ENCODE peak calls at places on chromosomes 6 and 20, in five cellular contexts. One of them, this sample, is unnamed.

GRCh38 chr20:53595018-53595378 is 1.4 kb upstream of the ZNF217 start:
- DNase-seq in GM12878: no peak
- DNase-seq in K562: no peak
- DNase-seq in HCT116: no peak
- DNase-seq in H1: no peak
- DNase-seq in this sample: no peak

GRCh38 chr6:63049216-63049615 is 162.1 kb upstream of the FKBP1C start:
- DNase-seq in GM12878: no peak
- DNase-seq in HCT116: no peak
- DNase-seq in K562: no peak
- DNase-seq in H1: no peak
- DNase-seq in this sample: no peak

GRCh38 chr6:30443657-30444450 is 45.5 kb upstream of the HLA-E start:
- DNase-seq in HCT116: no peak
- DNase-seq in GM12878: no peak
- DNase-seq in H1: no peak
- DNase-seq in K562: no peak
- DNase-seq in this sample: no peak

GRCh38 chr6:121430514-121431460 is 4.7 kb upstream of the GJA1 start:
- DNase-seq in GM12878: no peak
- DNase-seq in H1: no peak
- DNase-seq in HCT116: peak; percentile 29
- DNase-seq in K562: no peak
- DNase-seq in this sample: peak; percentile 62

GRCh38 chr20:59291740-59292139 is 8.7 kb upstream of the EDN3 start:
- DNase-seq in HCT116: no peak
- DNase-seq in H1: no peak
- DNase-seq in GM12878: no peak
- DNase-seq in K562: no peak
- DNase-seq in this sample: no peak

GRCh38 chr6:30490031-30490876 is 945 bp downstream of the HLA-E start:
- DNase-seq in K562: peak; percentile 84
- DNase-seq in H1: peak; percentile 80
- DNase-seq in GM12878: peak; percentile 31
- DNase-seq in HCT116: no peak
- DNase-seq in this sample: no peak

GRCh38 chr20:63100926-63101699 is 94.3 kb upstream of the BHLHE23 start:
- DNase-seq in H1: peak; percentile 42
- DNase-seq in HCT116: no peak
- DNase-seq in K562: no peak
- DNase-seq in GM12878: no peak
- DNase-seq in this sample: no peak

GRCh38 chr6:113857565-113858066 is 471 bp downstream of the MARCKS start:
- DNase-seq in H1: peak; percentile 53
- DNase-seq in K562: peak; percentile 10
- DNase-seq in HCT116: no peak
- DNase-seq in GM12878: no peak
- DNase-seq in this sample: no peak

GRCh38 chr20:53579581-53580375 is 13.9 kb downstream of the ZNF217 start:
- DNase-seq in K562: peak; percentile 22
- DNase-seq in HCT116: no peak
- DNase-seq in GM12878: no peak
- DNase-seq in H1: no peak
- DNase-seq in this sample: peak; percentile 99

GRCh38 chr20:34615477-34615876 is 57.0 kb downstream of the MAP1LC3A start:
- DNase-seq in HCT116: no peak
- DNase-seq in GM12878: no peak
- DNase-seq in H1: peak; percentile 2
- DNase-seq in K562: no peak
- DNase-seq in this sample: peak; percentile 36

GRCh38 chr6:157867155-157867559 is 44.1 kb downstream of the SNX9 start:
- DNase-seq in GM12878: no peak
- DNase-seq in H1: no peak
- DNase-seq in HCT116: no peak
- DNase-seq in K562: peak; percentile 67
- DNase-seq in this sample: no peak

GRCh38 chr20:13648291-13648690 is 9.6 kb upstream of the TASP1 start:
- DNase-seq in GM12878: no peak
- DNase-seq in H1: no peak
- DNase-seq in K562: no peak
- DNase-seq in HCT116: no peak
- DNase-seq in this sample: no peak

GRCh38 chr20:13638496-13639477 is at the start of gene TASP1:
- DNase-seq in K562: peak; percentile 94
- DNase-seq in GM12878: peak; percentile 84
- DNase-seq in H1: peak; percentile 96
- DNase-seq in HCT116: peak; percentile 97
- DNase-seq in this sample: peak; percentile 98

GRCh38 chr20:13649548-13649947 is 10.8 kb upstream of the TASP1 start:
- DNase-seq in K562: no peak
- DNase-seq in HCT116: no peak
- DNase-seq in GM12878: no peak
- DNase-seq in H1: peak; percentile 51
- DNase-seq in this sample: no peak

GRCh38 chr20:13648872-13649271 is 10.1 kb upstream of the TASP1 start:
- DNase-seq in K562: no peak
- DNase-seq in HCT116: no peak
- DNase-seq in GM12878: no peak
- DNase-seq in H1: no peak
- DNase-seq in this sample: no peak

DNA sequence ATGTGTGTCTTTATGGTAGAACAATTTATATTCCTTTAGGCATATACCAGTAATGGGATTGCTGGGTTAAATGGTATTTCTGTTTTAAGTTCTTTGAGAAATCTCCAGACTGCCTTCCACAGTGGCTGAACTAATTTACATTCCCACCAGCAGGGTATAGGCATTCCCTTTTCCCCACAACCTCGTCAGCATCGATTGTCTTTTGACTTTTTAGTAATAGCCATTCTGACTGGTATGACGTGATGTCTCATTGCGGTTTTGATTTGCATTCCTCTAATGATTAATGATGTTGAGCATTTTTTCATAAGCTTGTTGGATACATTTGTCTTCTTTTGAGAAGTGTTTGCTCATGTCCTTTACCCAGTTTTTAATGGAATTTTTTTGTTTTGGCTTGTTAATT is 5.3 kb upstream of the TASP1 start:
- DNase-seq in H1: no peak
- DNase-seq in GM12878: no peak
- DNase-seq in HCT116: no peak
- DNase-seq in K562: no peak
- DNase-seq in this sample: no peak
- TF ChIP-seq SRF in H1: no peak
- TF ChIP-seq SRF in GM12878: no peak
- TF ChIP-seq SRF in HCT116: no peak
- TF ChIP-seq SRF in K562: no peak
- TF ChIP-seq SRF in this sample: no peak

DNA sequence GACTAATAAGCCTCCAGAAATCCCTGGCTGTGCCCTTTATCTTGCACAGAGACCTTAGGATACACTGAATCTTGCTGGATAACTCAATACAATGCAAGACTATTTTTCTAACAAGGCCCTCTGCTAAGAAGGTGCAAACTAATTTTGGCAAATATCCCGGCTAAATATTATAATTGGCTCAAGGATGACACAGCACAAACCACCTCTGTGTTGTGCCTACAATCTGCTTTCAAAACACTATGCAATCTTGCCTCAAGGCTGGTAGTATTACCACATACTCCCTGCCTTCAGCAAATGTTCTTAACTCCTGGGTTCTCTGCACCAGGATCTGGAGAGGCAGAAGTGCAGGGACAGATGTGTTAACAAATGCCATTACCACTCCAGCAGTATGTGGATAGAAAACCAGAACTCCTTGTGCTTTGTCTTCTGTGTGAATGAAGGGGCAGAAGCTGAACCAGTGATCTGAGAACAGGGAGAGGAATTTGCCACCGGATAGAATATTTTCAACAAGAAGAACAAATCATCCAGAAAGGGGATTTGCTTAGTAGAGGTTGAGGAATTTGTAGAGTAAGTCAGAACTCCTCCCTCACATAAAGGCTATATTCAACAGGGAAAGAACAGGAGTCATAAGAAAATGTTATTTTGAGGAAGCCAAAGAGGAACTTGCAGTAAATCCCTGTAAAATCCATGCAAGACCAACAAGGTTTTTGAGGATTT is 74.1 kb upstream of the SLC4A11 start:
- DNase-seq in HCT116: no peak
- DNase-seq in K562: no peak
- DNase-seq in H1: no peak
- DNase-seq in GM12878: no peak
- DNase-seq in this sample: peak; percentile 52
- H3K27ac ChIP-seq in HCT116: no peak overlapping the region
- H3K27ac ChIP-seq in K562: no peak overlapping the region
- H3K27ac ChIP-seq in H1: no peak overlapping the region
- H3K27ac ChIP-seq in GM12878: no peak overlapping the region
- H3K27ac ChIP-seq in this sample: peak overlapping the region; percentile 32

DNA sequence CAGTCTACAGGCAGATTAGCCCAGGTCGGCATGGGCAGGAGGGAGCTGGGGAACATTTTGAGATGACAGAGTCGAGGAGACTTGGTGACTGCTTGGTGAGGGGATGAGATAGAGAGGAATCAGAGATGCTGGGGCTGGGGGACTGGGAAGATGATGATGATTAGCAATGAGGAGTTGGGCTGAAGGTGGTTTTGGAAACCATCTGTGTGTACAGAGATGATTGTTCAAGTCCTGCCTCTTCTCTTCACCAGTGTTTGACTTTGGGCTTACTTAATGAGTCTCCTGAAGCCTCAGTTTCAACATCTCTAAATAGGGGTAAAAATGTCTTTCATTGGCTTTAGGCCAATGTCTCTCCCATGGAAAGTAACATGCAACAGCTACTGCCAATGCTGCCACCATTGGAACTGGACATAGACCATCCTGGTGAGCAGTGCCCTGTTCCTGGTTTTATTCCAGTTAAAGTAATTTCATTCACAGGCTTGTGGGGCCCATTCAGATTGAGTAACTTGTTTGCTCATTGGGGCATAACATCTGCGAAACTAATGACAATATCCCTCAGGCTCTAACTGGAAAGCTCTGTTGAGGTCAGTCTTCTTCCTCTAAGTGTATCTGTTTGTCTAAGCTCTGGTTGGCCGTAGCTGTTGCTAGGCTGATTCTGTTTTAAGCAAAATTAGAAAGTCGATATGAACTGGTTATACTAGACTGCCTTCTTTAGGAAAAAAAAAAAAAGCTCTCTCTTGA is 99.1 kb downstream of the ARMC2 start:
- DNase-seq in GM12878: no peak
- DNase-seq in H1: no peak
- DNase-seq in HCT116: no peak
- DNase-seq in K562: no peak
- DNase-seq in this sample: no peak
- TF ChIP-seq SRF in GM12878: no peak
- TF ChIP-seq SRF in H1: no peak
- TF ChIP-seq SRF in HCT116: no peak
- TF ChIP-seq SRF in K562: no peak
- TF ChIP-seq SRF in this sample: no peak

GRCh38 chr6:96836579-96837137 is 619 bp downstream of the GPR63 start:
- DNase-seq in HCT116: no peak
- DNase-seq in K562: peak; percentile 55
- DNase-seq in GM12878: no peak
- DNase-seq in H1: no peak
- DNase-seq in this sample: no peak
- H3K27ac ChIP-seq in HCT116: peak overlapping the region; percentile 81
- H3K27ac ChIP-seq in K562: peak overlapping the region; percentile 51
- H3K27ac ChIP-seq in GM12878: peak overlapping the region; percentile 62
- H3K27ac ChIP-seq in H1: peak overlapping the region; percentile 48
- H3K27ac ChIP-seq in this sample: no peak overlapping the region

GRCh38 chr6:22108199-22108598 is 188.6 kb downstream of the PRL start:
- DNase-seq in GM12878: no peak
- DNase-seq in K562: no peak
- DNase-seq in HCT116: no peak
- DNase-seq in H1: no peak
- DNase-seq in this sample: no peak
- TF ChIP-seq SRF in GM12878: no peak
- TF ChIP-seq SRF in K562: no peak
- TF ChIP-seq SRF in HCT116: no peak
- TF ChIP-seq SRF in H1: no peak
- TF ChIP-seq SRF in this sample: no peak

GRCh38 chr20:16175322-16175721 is 397.9 kb downstream of the KIF16B start:
- DNase-seq in K562: no peak
- DNase-seq in HCT116: no peak
- DNase-seq in GM12878: peak; percentile 17
- DNase-seq in H1: no peak
- DNase-seq in this sample: no peak
- H3K27ac ChIP-seq in K562: no peak overlapping the region
- H3K27ac ChIP-seq in HCT116: no peak overlapping the region
- H3K27ac ChIP-seq in GM12878: no peak overlapping the region
- H3K27ac ChIP-seq in H1: no peak overlapping the region
- H3K27ac ChIP-seq in this sample: no peak overlapping the region

DNA sequence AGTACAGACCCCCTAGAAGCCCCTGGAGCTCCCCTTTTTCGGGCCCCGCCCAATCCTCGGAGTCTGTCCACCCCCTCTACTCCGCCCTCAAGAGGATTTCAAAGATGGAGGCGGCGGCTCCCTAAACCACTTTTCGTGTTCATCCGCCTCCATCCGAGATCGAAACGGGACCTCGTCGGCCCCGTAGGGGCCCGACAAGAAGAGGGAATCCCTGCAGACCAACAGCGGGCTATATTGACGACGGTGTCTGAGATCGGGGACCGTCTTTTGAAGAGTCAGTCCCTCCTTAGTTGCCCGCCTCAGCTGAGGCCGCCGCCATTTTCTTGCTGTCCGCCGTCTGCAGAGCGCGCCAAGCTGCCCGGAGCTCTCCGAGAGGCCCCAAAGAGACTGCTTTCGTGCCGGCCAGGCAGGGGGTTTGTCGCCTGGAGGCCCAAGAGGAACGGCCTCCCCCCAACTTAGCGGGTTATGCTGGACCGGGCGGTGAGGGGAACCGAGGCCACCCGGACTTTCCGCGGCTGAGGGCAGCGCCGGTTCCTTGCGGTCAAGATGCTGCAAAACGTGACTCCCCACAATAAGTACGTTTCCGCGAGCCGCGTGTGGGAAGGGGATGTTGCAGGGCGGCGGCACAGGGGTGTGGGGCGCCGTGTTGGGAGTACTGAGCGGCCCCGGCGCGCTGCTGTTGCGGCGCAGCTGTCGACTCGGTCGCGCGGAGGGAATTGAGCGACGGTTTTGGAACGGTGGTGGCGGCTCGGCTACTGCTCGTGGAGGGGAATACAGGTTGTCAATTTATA is 4.2 kb downstream of the BRD2 start:
- DNase-seq in HCT116: no peak
- DNase-seq in H1: no peak
- DNase-seq in K562: no peak
- DNase-seq in GM12878: no peak
- DNase-seq in this sample: no peak
- TF ChIP-seq SRF in HCT116: no peak
- TF ChIP-seq SRF in H1: no peak
- TF ChIP-seq SRF in K562: no peak
- TF ChIP-seq SRF in GM12878: no peak
- TF ChIP-seq SRF in this sample: no peak

GRCh38 chr6:109079981-109080380 is 14.7 kb downstream of the SESN1 start:
- DNase-seq in GM12878: no peak
- DNase-seq in HCT116: no peak
- DNase-seq in H1: no peak
- DNase-seq in K562: no peak
- DNase-seq in this sample: no peak
- H3K27ac ChIP-seq in GM12878: no peak overlapping the region
- H3K27ac ChIP-seq in HCT116: no peak overlapping the region
- H3K27ac ChIP-seq in H1: no peak overlapping the region
- H3K27ac ChIP-seq in K562: no peak overlapping the region
- H3K27ac ChIP-seq in this sample: no peak overlapping the region

This sample was measured in HepG2.